ENCODE peak calls at places on chromosomes 12 and 14, in six cellular contexts. R, I, G, Q, V and D are unnamed samples.

GRCh38 chr12:62910549-62911169 is 24.3 kb downstream of the PPM1H start:
- DNase-seq in I (no peak), V (peak), R (no peak), Q (no peak), G (no peak), D (no peak)

GRCh38 chr14:52917732-52918131 is 33.1 kb downstream of the FERMT2 start:
- DNase-seq in R (peak), G (no peak), Q (no peak), I (no peak), V (no peak), D (no peak)

GRCh38 chr12:48889679-48890078 is 24.0 kb upstream of the RND1 start:
- DNase-seq in G (no peak), R (no peak), I (no peak), V (no peak), Q (no peak), D (no peak)

GRCh38 chr14:104753528-104754212 is 723 bp downstream of the SIVA1 start:
- DNase-seq in Q (no peak), I (no peak), V (no peak), G (peak), R (no peak), D (no peak)

GRCh38 chr12:100661300-100661951 is 87.9 kb downstream of the GAS2L3 start:
- DNase-seq in Q (no peak), R (peak), V (no peak), I (no peak), G (peak), D (no peak)

GRCh38 chr12:67367843-67368242 is 98.7 kb downstream of the CAND1 start:
- DNase-seq in G (peak), Q (no peak), R (no peak), V (no peak), I (no peak), D (no peak)

GRCh38 chr14:23569443-23570151 is 2.0 kb upstream of the AP1G2 start:
- DNase-seq in V (no peak), I (no peak), G (peak), R (no peak), Q (no peak), D (no peak)

GRCh38 chr12:94078138-94078723 is 70.1 kb upstream of the PLXNC1 start:
- DNase-seq in I (no peak), R (no peak), G (no peak), Q (no peak), V (no peak), D (no peak)

GRCh38 chr12:94191023-94191422 is 42.6 kb downstream of the PLXNC1 start:
- DNase-seq in I (no peak), G (peak), R (no peak), V (no peak), Q (no peak), D (no peak)

GRCh38 chr14:60981626-60982455 is 796 bp downstream of the SLC38A6 start:
- DNase-seq in R (peak), I (peak), Q (no peak), G (peak), V (peak), D (no peak)

GRCh38 chr12:108364879-108365278 is 25.8 kb upstream of the CMKLR1 start:
- DNase-seq in R (no peak), Q (no peak), I (no peak), G (no peak), V (no peak), D (no peak)

GRCh38 chr14:49636866-49637265 is 1.8 kb upstream of the DNAAF2 start:
- DNase-seq in R (no peak), Q (no peak), I (no peak), V (no peak), G (no peak), D (no peak)

GRCh38 chr12:68294246-68294645 is 37.9 kb downstream of the MDM1 start:
- DNase-seq in V (no peak), G (no peak), Q (no peak), I (no peak), R (no peak), D (no peak)

GRCh38 chr14:31596691-31597090 is 35.5 kb downstream of the NUBPL start:
- DNase-seq in Q (no peak), V (no peak), G (no peak), R (no peak), I (no peak), D (no peak)

GRCh38 chr14:69943084-69943797 is 64.0 kb downstream of the SMOC1 start:
- DNase-seq in G (no peak), V (no peak), R (no peak), Q (no peak), I (no peak), D (no peak)

GRCh38 chr12:95200128-95200973 is 16.9 kb downstream of the FGD6 start:
- DNase-seq in R (peak), G (no peak), I (no peak), V (no peak), Q (no peak), D (no peak)

GRCh38 chr12:16019131-16019530 is 108.0 kb downstream of the DERA start:
- DNase-seq in R (no peak), I (no peak), G (no peak), V (no peak), Q (no peak), D (no peak)

GRCh38 chr12:113359133-113359938 is 949 bp downstream of the PLBD2 start:
- DNase-seq in G (no peak), Q (peak), I (peak), R (peak), V (no peak), D (no peak)

GRCh38 chr14:93619176-93619793 is 169.0 kb downstream of the PRIMA1 start:
- DNase-seq in Q (no peak), V (peak), I (peak), R (peak), G (peak), D (peak)

GRCh38 chr12:113889076-113889475 is 77.0 kb downstream of the RBM19 start:
- DNase-seq in Q (no peak), G (no peak), V (no peak), I (no peak), R (peak), D (no peak)

GRCh38 chr12:13798162-13798561 is 183.2 kb downstream of the GRIN2B start:
- DNase-seq in G (no peak), I (no peak), R (no peak), Q (no peak), V (no peak), D (no peak)

GRCh38 chr12:3661028-3661427 is 91.9 kb downstream of the CRACR2A start:
- DNase-seq in R (no peak), V (no peak), I (no peak), Q (no peak), G (no peak), D (no peak)

GRCh38 chr12:114397978-114398881 is 7.7 kb downstream of the TBX5 start:
- DNase-seq in G (no peak), I (no peak), V (no peak), Q (no peak), R (no peak), D (no peak)

GRCh38 chr12:106790020-106790419 is 15.5 kb downstream of the RIC8B start:
- DNase-seq in R (no peak), G (no peak), Q (no peak), I (no peak), V (no peak), D (no peak)

GRCh38 chr14:83291716-83292115 is 1758.1 kb upstream of the SEL1L start:
- DNase-seq in V (no peak), I (no peak), R (no peak), Q (no peak), G (no peak), D (no peak)

GRCh38 chr12:27818421-27818918 is 38.4 kb upstream of the MANSC4 start:
- DNase-seq in G (no peak), Q (no peak), R (no peak), I (peak), V (peak), D (no peak)

GRCh38 chr14:58455593-58456265 is 28.2 kb downstream of the KIAA0586 start:
- DNase-seq in V (no peak), Q (no peak), R (peak), I (no peak), G (no peak), D (no peak)

GRCh38 chr12:31629756-31630732 is 29.4 kb upstream of the ETFBKMT start:
- DNase-seq in I (peak), Q (peak), V (peak), G (no peak), R (peak), D (no peak)

GRCh38 chr14:102221026-102221425 is 81.3 kb downstream of the WDR20 start:
- DNase-seq in Q (no peak), V (no peak), I (no peak), G (no peak), R (peak), D (no peak)

GRCh38 chr12:12714276-12715001 is 2.7 kb upstream of the CDKN1B start:
- DNase-seq in Q (no peak), G (peak), R (peak), I (peak), V (peak), D (peak)

GRCh38 chr12:93080994-93081809 is 152.1 kb upstream of the EEA1 start:
- DNase-seq in Q (no peak), I (no peak), V (no peak), G (no peak), R (peak), D (no peak)

GRCh38 chr14:22008098-22008412 is 334.4 kb upstream of the OR4E1 start:
- DNase-seq in G (no peak), V (no peak), R (no peak), Q (no peak), I (no peak), D (no peak)

GRCh38 chr14:71228711-71229110 is 321.5 kb downstream of the PCNX1 start:
- DNase-seq in Q (no peak), R (no peak), G (no peak), I (no peak), V (no peak), D (no peak)

GRCh38 chr14:43481864-43482263 is 1025.2 kb downstream of the FSCB start:
- DNase-seq in I (no peak), R (no peak), V (no peak), G (no peak), Q (no peak), D (no peak)
- TF ChIP-seq CTCF in I (no peak), R (no peak), V (no peak), G (no peak), Q (no peak), D (no peak)

GRCh38 chr14:100122481-100123215 is 36.8 kb downstream of the DEGS2 start:
- DNase-seq in V (peak), I (no peak), Q (no peak), R (no peak), G (no peak), D (no peak)
- TF ChIP-seq CTCF in V (peak), I (no peak), Q (no peak), R (no peak), G (no peak), D (no peak)

GRCh38 chr14:106842687-106843086 is 1316.3 kb downstream of the TMEM121 start:
- DNase-seq in G (no peak), V (peak), I (peak), R (no peak), Q (no peak), D (no peak)
- TF ChIP-seq CTCF in G (peak), V (peak), I (peak), R (peak), Q (no peak), D (no peak)

GRCh38 chr14:35819591-35820540 is 6.3 kb upstream of the BRMS1L start:
- DNase-seq in V (no peak), R (no peak), I (no peak), Q (no peak), G (no peak), D (no peak)

GRCh38 chr14:35825968-35826217 is 245 bp upstream of the BRMS1L start:
- DNase-seq in G (no peak), I (no peak), V (no peak), Q (no peak), R (no peak), D (no peak)

GRCh38 chr14:35822501-35822900 is 3.6 kb upstream of the BRMS1L start:
- DNase-seq in G (no peak), V (no peak), Q (no peak), R (no peak), I (no peak), D (no peak)

GRCh38 chr14:35818346-35819115 is 7.6 kb upstream of the BRMS1L start:
- DNase-seq in Q (no peak), I (peak), R (peak), G (peak), V (peak), D (peak)

GRCh38 chr14:35821546-35822411 is 4.4 kb upstream of the BRMS1L start:
- DNase-seq in G (peak), V (peak), Q (no peak), I (no peak), R (peak), D (peak)
- TF ChIP-seq CTCF in G (peak), V (peak), Q (peak), I (no peak), R (peak), D (peak)